ENCODE peak calls at places on chromosomes 11 and 22, in eight cellular contexts. H is GM23338, A is vagina, D is esophagus muscularis mucosa, E is endothelial cell of umbilical vein, U is suprapubic skin, T is sigmoid colon, X is prostate gland. V is an unnamed sample.

GRCh38 chr11:115916596-115916995 is 412.4 kb upstream of the CADM1 start:
- DNase-seq in U (no peak), E (no peak), H (no peak), T (no peak), D (no peak), X (no peak), A (no peak), V (no peak)

GRCh38 chr11:47477323-47477722 is 28.4 kb upstream of the RAPSN start:
- DNase-seq in A (no peak), D (no peak), E (peak), X (no peak), T (no peak), U (no peak), H (no peak), V (no peak)

GRCh38 chr11:73317373-73317772 is 9.3 kb downstream of the ARHGEF17 start:
- DNase-seq in T (peak), X (peak), A (no peak), U (no peak), E (no peak), D (no peak), H (no peak), V (peak)

GRCh38 chr11:95831198-95831883 is 41.0 kb downstream of the CEP57 start:
- DNase-seq in U (no peak), D (no peak), E (peak), H (no peak), X (no peak), T (no peak), A (no peak), V (no peak)

GRCh38 chr22:22520667-22521602 is 865 bp upstream of the ZNF280A start:
- DNase-seq in T (no peak), A (no peak), U (no peak), H (peak), E (no peak), X (no peak), D (no peak), V (no peak)

GRCh38 chr11:44120169-44120568 is 24.7 kb downstream of the EXT2 start:
- DNase-seq in A (no peak), T (no peak), E (no peak), H (peak), D (no peak), U (no peak), X (peak), V (no peak)

GRCh38 chr11:1549355-1550330 is 22.4 kb downstream of the DUSP8 start:
- DNase-seq in E (no peak), U (no peak), A (no peak), X (no peak), D (no peak), H (no peak), T (no peak), V (no peak)

GRCh38 chr11:95776859-95777258 is 12.7 kb downstream of the FAM76B start:
- DNase-seq in D (no peak), H (no peak), E (no peak), T (no peak), A (no peak), X (no peak), U (no peak), V (no peak)

GRCh38 chr22:38657248-38657909 is 941 bp downstream of the CBY1 start:
- DNase-seq in A (no peak), H (peak), E (no peak), X (no peak), T (no peak), D (no peak), U (no peak), V (no peak)

GRCh38 chr11:78981153-78981552 is 406.5 kb upstream of the NARS2 start:
- DNase-seq in X (no peak), T (no peak), A (no peak), H (no peak), U (no peak), E (no peak), D (no peak), V (no peak)

GRCh38 chr11:33551051-33551450 is 149.6 kb downstream of the C11orf91 start:
- DNase-seq in T (no peak), H (no peak), A (no peak), X (no peak), E (no peak), U (no peak), D (no peak), V (no peak)

GRCh38 chr11:281486-282161 is 3.4 kb downstream of the NLRP6 start:
- DNase-seq in D (no peak), H (no peak), T (no peak), E (no peak), A (no peak), U (peak), X (no peak), V (no peak)

GRCh38 chr22:16965083-16965482 is 42.9 kb downstream of the GAB4 start:
- DNase-seq in D (peak), T (no peak), X (no peak), U (no peak), H (no peak), E (no peak), A (no peak), V (no peak)

GRCh38 chr11:69486773-69487266 is 5.4 kb downstream of the LINC01488 start:
- DNase-seq in H (no peak), E (no peak), A (no peak), T (no peak), D (no peak), U (no peak), X (no peak), V (no peak)

GRCh38 chr11:66239998-66240780 is 28.2 kb upstream of the RAB1B start:
- DNase-seq in X (no peak), A (no peak), D (no peak), T (no peak), H (no peak), U (no peak), E (no peak), V (no peak)

GRCh38 chr11:107675902-107676301 is 36.0 kb downstream of the SLN start:
- DNase-seq in T (no peak), U (no peak), D (no peak), A (no peak), X (no peak), H (no peak), E (no peak), V (no peak)

GRCh38 chr11:46555269-46556054 is 38.4 kb downstream of the AMBRA1 start:
- DNase-seq in H (no peak), D (no peak), T (no peak), A (no peak), U (no peak), E (peak), X (no peak), V (no peak)

GRCh38 chr11:19789840-19790710 is 77.4 kb downstream of the NAV2 start:
- DNase-seq in D (no peak), U (no peak), E (no peak), T (no peak), A (no peak), H (no peak), X (no peak), V (no peak)

GRCh38 chr11:71477637-71478011 is 24.6 kb downstream of the NADSYN1 start:
- DNase-seq in A (no peak), E (no peak), U (no peak), T (no peak), H (peak), D (no peak), X (no peak), V (no peak)

GRCh38 chr11:75100314-75100713 is 3.6 kb upstream of the OR2AT4 start:
- DNase-seq in H (no peak), A (no peak), D (no peak), U (no peak), T (no peak), E (no peak), X (no peak), V (no peak)

GRCh38 chr11:102495161-102496042 is 35.1 kb downstream of the MMP7 start:
- DNase-seq in H (peak), E (peak), A (no peak), D (no peak), T (no peak), X (peak), U (no peak), V (no peak)

GRCh38 chr11:6321356-6321755 is 1.1 kb upstream of the CAVIN3 start:
- DNase-seq in X (no peak), U (no peak), E (no peak), D (no peak), T (peak), A (no peak), H (no peak), V (no peak)

GRCh38 chr11:126257764-126258163 is 10.9 kb downstream of the SRPRA start:
- DNase-seq in A (no peak), X (no peak), D (no peak), U (no peak), H (no peak), E (no peak), T (no peak), V (no peak)

GRCh38 chr11:84720706-84721402 is 906.3 kb downstream of the DLG2 start:
- DNase-seq in U (peak), X (no peak), A (no peak), D (no peak), T (peak), H (peak), E (no peak), V (no peak)

GRCh38 chr11:34427171-34427805 is 11.4 kb upstream of the CAT start:
- DNase-seq in A (no peak), D (no peak), T (no peak), E (no peak), H (no peak), U (no peak), X (no peak), V (no peak)

GRCh38 chr11:60855726-60856633 is at the start of gene PTGDR2:
- DNase-seq in D (no peak), T (no peak), H (no peak), U (no peak), A (no peak), E (no peak), X (no peak), V (no peak)

GRCh38 chr22:28244760-28245159 is 325.7 kb upstream of the PITPNB start:
- DNase-seq in U (no peak), X (no peak), D (no peak), H (no peak), T (no peak), A (no peak), E (no peak), V (no peak)

GRCh38 chr11:1917523-1918435 is 1.7 kb upstream of the TNNT3 start:
- DNase-seq in T (no peak), A (no peak), E (no peak), X (no peak), H (peak), D (no peak), U (no peak), V (no peak)

GRCh38 chr11:86670179-86670578 is 2.2 kb downstream of the ME3 start:
- DNase-seq in A (no peak), U (no peak), D (no peak), H (no peak), X (no peak), E (no peak), T (no peak), V (no peak)

GRCh38 chr11:79393362-79394043 is 47.3 kb downstream of the TENM4 start:
- DNase-seq in H (peak), A (no peak), U (no peak), T (no peak), X (no peak), D (no peak), E (no peak), V (no peak)

GRCh38 chr11:123231263-123231662 is 36.2 kb upstream of the CLMP start:
- DNase-seq in U (no peak), A (no peak), X (no peak), H (no peak), D (no peak), E (no peak), T (no peak), V (no peak)

GRCh38 chr22:18965526-18966421 is 29.7 kb upstream of the PRODH start:
- DNase-seq in E (no peak), D (no peak), A (no peak), H (no peak), T (peak), X (no peak), U (peak), V (no peak)

GRCh38 chr22:35540600-35541253 is at the start of gene RASD2:
- DNase-seq in X (peak), H (peak), U (no peak), T (peak), A (no peak), E (no peak), D (no peak), V (no peak)
- TF ChIP-seq POLR2AphosphoS5 in X (no peak), H (no peak), U (no peak), T (peak), A (no peak), E (no peak), D (peak), V (no peak)

GRCh38 chr11:77547863-77548551 is 41.7 kb upstream of the AQP11 start:
- DNase-seq in T (no peak), U (no peak), X (peak), A (no peak), D (no peak), E (peak), H (peak), V (no peak)

GRCh38 chr11:77547047-77547836 is 42.5 kb upstream of the AQP11 start:
- DNase-seq in T (no peak), A (no peak), U (no peak), E (no peak), X (no peak), D (no peak), H (no peak), V (no peak)

DNA sequence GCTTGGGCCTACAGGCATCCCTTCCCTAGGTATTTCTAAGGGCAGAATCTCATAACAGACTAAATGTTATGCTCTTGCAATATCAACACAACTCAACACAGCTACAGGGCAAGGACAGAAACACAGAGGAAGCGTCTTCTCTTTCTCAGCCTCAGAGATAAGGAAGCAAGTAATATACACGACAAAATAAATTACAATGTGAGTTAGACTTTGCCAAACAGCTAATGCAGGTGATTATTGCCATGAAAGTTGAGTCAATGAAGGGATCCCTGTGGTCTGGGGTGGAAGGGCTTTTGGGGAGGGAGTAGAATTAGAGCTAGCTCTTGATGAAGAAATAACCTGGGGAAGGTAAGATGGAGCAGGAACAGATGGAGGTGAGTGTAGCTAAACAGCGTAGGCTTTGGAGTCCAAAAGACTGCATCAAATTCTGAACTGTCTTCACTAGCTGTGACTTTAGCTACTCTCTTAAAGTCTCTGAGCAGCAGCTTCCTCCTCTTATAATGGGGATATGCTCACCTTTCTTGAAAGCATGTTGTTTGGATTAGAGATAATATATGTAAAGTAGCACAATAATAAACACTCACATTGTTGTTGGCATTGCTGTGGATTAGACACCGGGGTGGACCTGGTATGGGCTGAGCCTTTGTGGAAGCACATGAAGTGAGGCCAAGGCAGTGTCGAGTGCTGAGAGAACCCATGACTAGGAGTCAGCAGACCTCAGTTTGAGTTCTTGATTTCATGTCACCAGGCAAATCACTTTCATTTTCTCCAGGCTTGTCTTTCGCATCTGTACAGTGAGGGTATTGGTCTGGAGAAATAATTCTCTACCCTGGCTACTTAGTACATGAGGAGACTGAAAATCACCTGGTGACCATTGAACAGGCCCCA is 41.0 kb upstream of the AQP11 start:
- DNase-seq in T (no peak), E (no peak), U (no peak), H (no peak), X (no peak), A (no peak), D (no peak), V (no peak)
- TF ChIP-seq CTCF in T (no peak), E (no peak), U (no peak), H (no peak), X (no peak), A (no peak), D (no peak), V (no peak)

DNA sequence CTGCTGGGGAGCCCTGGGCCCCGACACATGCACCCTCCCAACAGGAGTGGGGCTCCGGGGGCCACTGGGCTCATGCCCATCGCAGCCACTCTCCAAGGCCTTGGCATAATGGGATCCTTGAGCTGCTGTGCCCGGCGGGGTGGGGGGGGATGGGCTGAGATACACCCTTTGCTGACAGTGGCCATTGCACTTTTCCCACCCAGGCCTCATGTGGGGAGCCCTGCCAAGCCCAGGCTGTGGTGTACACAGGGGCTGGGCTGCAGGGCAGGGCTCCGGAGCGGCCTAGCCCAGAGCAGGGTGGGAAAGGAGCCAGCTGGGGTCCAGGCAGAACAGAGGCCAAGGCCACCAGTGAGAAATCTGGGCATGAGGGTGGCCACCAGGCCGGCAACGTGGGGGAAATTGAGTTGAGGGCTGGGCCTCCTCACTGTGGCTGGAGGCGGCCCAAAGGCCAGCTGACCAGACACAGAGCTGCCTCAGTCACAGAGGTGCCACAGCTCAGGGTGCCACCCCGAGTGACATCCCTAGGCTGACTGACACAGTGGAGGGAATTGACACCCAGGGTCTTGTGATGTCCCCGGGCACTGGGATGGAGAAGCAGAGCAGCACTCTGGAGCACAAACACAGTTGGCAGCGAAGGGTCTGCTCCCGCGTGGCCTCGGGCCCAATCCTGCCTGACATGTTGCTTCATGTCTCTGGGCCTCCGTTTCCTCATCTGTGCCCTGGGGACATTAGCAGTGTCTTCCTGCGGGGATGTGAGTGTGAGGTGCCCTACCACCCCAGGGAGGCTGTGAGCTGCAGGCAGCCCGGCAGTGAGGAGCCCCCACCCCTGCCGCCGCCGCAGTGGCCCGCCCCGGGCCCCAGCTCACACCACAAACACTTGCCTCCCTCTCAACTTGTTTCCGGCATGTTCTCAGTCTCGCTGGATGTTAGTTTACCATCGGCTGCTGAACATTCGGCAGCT is 30.4 kb downstream of the RTN4R start:
- DNase-seq in D (no peak), A (no peak), T (no peak), U (no peak), H (no peak), X (no peak), E (no peak), V (no peak)
- TF ChIP-seq POLR2AphosphoS5 in D (no peak), A (no peak), T (no peak), U (no peak), H (no peak), X (no peak), E (no peak), V (no peak)

GRCh38 chr22:48507595-48508350 is 1319.9 kb downstream of the BRD1 start:
- DNase-seq in A (no peak), X (no peak), T (no peak), U (no peak), D (no peak), H (no peak), E (no peak), V (no peak)
- TF ChIP-seq CTCF in A (no peak), X (no peak), T (no peak), U (no peak), D (no peak), H (no peak), E (no peak), V (no peak)

GRCh38 chr11:113675003-113675471 is 31.1 kb downstream of the TMPRSS5 start:
- DNase-seq in U (no peak), D (no peak), E (no peak), A (peak), X (no peak), H (no peak), T (no peak), V (no peak)
- TF ChIP-seq POLR2AphosphoS5 in U (no peak), D (no peak), E (no peak), A (no peak), X (no peak), H (no peak), T (no peak), V (no peak)

GRCh38 chr22:25127274-25127673 is 72.4 kb upstream of the CRYBB3 start:
- DNase-seq in T (no peak), H (no peak), D (no peak), X (no peak), U (no peak), A (no peak), E (no peak), V (no peak)

GRCh38 chr22:25134451-25134850 is 65.2 kb upstream of the CRYBB3 start:
- DNase-seq in E (no peak), U (no peak), X (peak), D (no peak), H (no peak), A (no peak), T (no peak), V (no peak)

GRCh38 chr22:25134028-25134427 is 65.6 kb upstream of the CRYBB3 start:
- DNase-seq in E (peak), X (peak), U (no peak), A (no peak), H (no peak), D (no peak), T (peak), V (peak)

GRCh38 chr22:25130462-25130861 is 69.2 kb upstream of the CRYBB3 start:
- DNase-seq in X (no peak), H (no peak), E (no peak), A (no peak), D (no peak), U (no peak), T (no peak), V (no peak)

DNA sequence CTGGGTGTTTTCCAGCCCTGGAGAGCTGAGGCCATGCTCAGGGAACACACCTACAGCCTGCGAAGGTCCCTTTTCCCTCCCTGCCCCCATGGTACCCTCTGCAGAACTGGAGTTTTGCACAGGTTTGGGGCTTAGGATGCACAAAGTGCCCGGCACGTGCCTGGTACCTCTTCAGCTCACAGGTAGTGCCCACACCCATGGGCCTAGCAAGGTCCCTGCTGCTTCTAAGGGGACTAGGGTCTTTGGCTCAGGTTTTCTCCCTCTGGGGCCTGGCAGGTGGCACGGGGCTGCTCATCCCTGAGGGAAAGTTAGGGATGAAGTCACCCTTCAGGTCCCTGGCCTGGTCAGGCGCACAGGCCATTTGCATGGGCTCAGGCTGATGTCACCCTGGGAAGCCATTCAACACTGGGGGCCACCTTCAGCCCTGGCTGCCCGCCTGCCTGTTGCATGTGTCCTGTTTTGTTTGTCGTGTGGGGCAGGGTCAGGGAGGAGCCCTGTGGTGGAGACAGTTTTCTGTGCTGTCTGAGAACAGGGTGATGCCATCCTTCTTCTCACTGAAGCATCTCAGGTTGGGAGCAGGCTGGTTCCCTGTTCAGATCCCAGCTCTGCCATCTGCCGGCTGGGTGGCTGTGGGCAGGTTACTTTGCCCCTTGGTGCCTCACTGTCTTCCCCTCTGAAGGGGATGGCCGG is 68.3 kb upstream of the CRYBB3 start:
- DNase-seq in H (no peak), X (no peak), D (no peak), T (no peak), E (no peak), U (no peak), A (no peak), V (no peak)
- TF ChIP-seq CTCF in H (no peak), X (no peak), D (no peak), T (no peak), E (peak), U (no peak), A (no peak), V (no peak)

GRCh38 chr22:35648066-35649025 is at the start of gene APOL6:
- DNase-seq in X (peak), A (peak), T (peak), E (peak), H (peak), D (peak), U (no peak), V (peak)
- TF ChIP-seq POLR2AphosphoS5 in X (peak), A (peak), T (peak), E (no peak), H (no peak), D (peak), U (no peak), V (peak)

V was measured in stomach.